ENCODE peak calls at places on chromosomes 2 and 18, in nine cellular contexts. J is breast epithelium; Q is cardiac fibroblast; M is progenitor cell of endocrine pancreas; V is activated CD8-positive, alpha-beta T cell treated with anti-CD3 and anti-CD28 coated beads for 36 hours; F is bronchial epithelial cell; T is Peyer's patch; S is Calu3; C is left lung. E is an unnamed sample.

GRCh38 chr2:127347734-127348392 is 39.9 kb downstream of the MAP3K2 start:
- DNase-seq in J (no peak), Q (no peak), M (no peak), V (no peak), F (no peak), T (no peak), S (no peak), C (no peak), E (no peak)

GRCh38 chr18:26192233-26192632 is 34.0 kb upstream of the TAF4B start:
- DNase-seq in J (no peak), Q (no peak), M (no peak), V (no peak), F (no peak), T (no peak), S (no peak), C (no peak), E (no peak)

GRCh38 chr18:27763936-27764335 is 413.0 kb downstream of the CDH2 start:
- DNase-seq in J (no peak), Q (no peak), M (no peak), V (no peak), F (peak), T (no peak), S (no peak), C (no peak), E (no peak)

GRCh38 chr2:64779117-64779690 is 125.5 kb upstream of the SERTAD2 start:
- DNase-seq in J (no peak), Q (peak), M (no peak), V (no peak), F (peak), T (no peak), S (peak), C (no peak), E (no peak)

GRCh38 chr2:232387451-232388171 is 9.1 kb downstream of the ALPP start:
- DNase-seq in J (no peak), Q (no peak), M (no peak), V (no peak), F (no peak), T (no peak), S (no peak), C (no peak), E (no peak)

GRCh38 chr2:15645720-15646385 is 54.2 kb downstream of the DDX1 start:
- DNase-seq in J (no peak), Q (no peak), M (no peak), V (no peak), F (no peak), T (no peak), S (no peak), C (no peak), E (no peak)

GRCh38 chr2:128513416-128514283 is 195.0 kb upstream of the HS6ST1 start:
- DNase-seq in J (no peak), Q (no peak), M (no peak), V (no peak), F (no peak), T (peak), S (no peak), C (peak), E (no peak)

GRCh38 chr2:15941970-15942710 is 1.8 kb downstream of the MYCN start:
- DNase-seq in J (no peak), Q (no peak), M (peak), V (peak), F (no peak), T (no peak), S (no peak), C (no peak), E (peak)

GRCh38 chr18:55488473-55488872 is 99.5 kb downstream of the TCF4 start:
- DNase-seq in J (no peak), Q (no peak), M (no peak), V (no peak), F (no peak), T (no peak), S (no peak), C (no peak), E (no peak)

GRCh38 chr2:45014016-45014702 is 4.9 kb upstream of the SIX2 start:
- DNase-seq in J (no peak), Q (peak), M (peak), V (peak), F (peak), T (no peak), S (no peak), C (no peak), E (no peak)

GRCh38 chr2:240296104-240296406 is 139.4 kb upstream of the GPC1 start:
- DNase-seq in J (peak), Q (no peak), M (no peak), V (no peak), F (no peak), T (no peak), S (no peak), C (no peak), E (no peak)

GRCh38 chr2:27701676-27702075 is 38.0 kb downstream of the SLC4A1AP start:
- DNase-seq in J (no peak), Q (peak), M (no peak), V (no peak), F (no peak), T (no peak), S (no peak), C (peak), E (no peak)

GRCh38 chr2:99662761-99663341 is 173.0 kb upstream of the REV1 start:
- DNase-seq in J (no peak), Q (peak), M (no peak), V (no peak), F (peak), T (no peak), S (peak), C (no peak), E (no peak)

GRCh38 chr2:236670235-236670620 is 100.6 kb downstream of the ACKR3 start:
- DNase-seq in J (no peak), Q (no peak), M (no peak), V (no peak), F (no peak), T (no peak), S (no peak), C (no peak), E (no peak)

GRCh38 chr2:180040146-180040925 is 33.2 kb upstream of the CWC22 start:
- DNase-seq in J (no peak), Q (peak), M (no peak), V (no peak), F (peak), T (no peak), S (no peak), C (no peak), E (no peak)

GRCh38 chr2:74528600-74529356 is 728 bp downstream of the AUP1 start:
- DNase-seq in J (no peak), Q (no peak), M (no peak), V (peak), F (no peak), T (peak), S (no peak), C (no peak), E (no peak)

GRCh38 chr18:67232406-67232805 is 284.1 kb downstream of the DSEL start:
- DNase-seq in J (no peak), Q (peak), M (no peak), V (no peak), F (peak), T (no peak), S (no peak), C (no peak), E (no peak)

GRCh38 chr18:63962137-63962536 is 7.7 kb upstream of the SERPINB8 start:
- DNase-seq in J (no peak), Q (no peak), M (no peak), V (no peak), F (peak), T (no peak), S (no peak), C (no peak), E (no peak)

GRCh38 chr2:128695646-128696240 is 377.1 kb upstream of the HS6ST1 start:
- DNase-seq in J (no peak), Q (no peak), M (no peak), V (no peak), F (no peak), T (no peak), S (no peak), C (no peak), E (no peak)

GRCh38 chr18:76458522-76459311 is 36.3 kb downstream of the ZNF516 start:
- DNase-seq in J (no peak), Q (no peak), M (no peak), V (no peak), F (no peak), T (no peak), S (no peak), C (no peak), E (peak)

GRCh38 chr2:196252408-196253114 is 81.2 kb upstream of the STK17B start:
- DNase-seq in J (no peak), Q (no peak), M (no peak), V (no peak), F (peak), T (no peak), S (no peak), C (no peak), E (no peak)

GRCh38 chr2:239195318-239195871 is 205.4 kb downstream of the HDAC4 start:
- DNase-seq in J (no peak), Q (no peak), M (peak), V (no peak), F (no peak), T (no peak), S (no peak), C (no peak), E (peak)

GRCh38 chr2:119549236-119549635 is 5.0 kb downstream of the CFAP221 start:
- DNase-seq in J (no peak), Q (peak), M (no peak), V (no peak), F (peak), T (no peak), S (peak), C (no peak), E (no peak)

GRCh38 chr2:72946466-72946865 is 29.1 kb downstream of the EMX1 start:
- DNase-seq in J (no peak), Q (no peak), M (no peak), V (no peak), F (no peak), T (no peak), S (no peak), C (no peak), E (no peak)

GRCh38 chr2:216279011-216279410 is 93.3 kb downstream of the MARCHF4 start:
- DNase-seq in J (no peak), Q (peak), M (no peak), V (no peak), F (no peak), T (no peak), S (no peak), C (no peak), E (no peak)

GRCh38 chr2:239990966-239991365 is 34.2 kb downstream of the NDUFA10 start:
- DNase-seq in J (no peak), Q (no peak), M (no peak), V (no peak), F (no peak), T (no peak), S (no peak), C (no peak), E (no peak)

GRCh38 chr2:72147303-72147970 is at the start of gene CYP26B1:
- DNase-seq in J (peak), Q (no peak), M (no peak), V (no peak), F (no peak), T (peak), S (no peak), C (peak), E (peak)

GRCh38 chr2:11566383-11566782 is 32.5 kb downstream of the GREB1 start:
- DNase-seq in J (no peak), Q (no peak), M (no peak), V (no peak), F (no peak), T (no peak), S (no peak), C (peak), E (no peak)

GRCh38 chr2:43132523-43133301 is 93.7 kb downstream of the ZFP36L2 start:
- DNase-seq in J (no peak), Q (no peak), M (no peak), V (peak), F (no peak), T (peak), S (no peak), C (peak), E (no peak)

GRCh38 chr2:28702415-28702859 is 49.2 kb upstream of the PPP1CB start:
- DNase-seq in J (no peak), Q (no peak), M (no peak), V (no peak), F (no peak), T (no peak), S (no peak), C (no peak), E (no peak)

GRCh38 chr18:67265464-67266245 is 250.9 kb downstream of the DSEL start:
- DNase-seq in J (no peak), Q (peak), M (no peak), V (no peak), F (peak), T (no peak), S (peak), C (no peak), E (no peak)

GRCh38 chr2:163794635-163795034 is 58.8 kb upstream of the FIGN start:
- DNase-seq in J (no peak), Q (peak), M (no peak), V (no peak), F (peak), T (no peak), S (peak), C (no peak), E (no peak)

GRCh38 chr2:179455824-179456223 is 191.2 kb upstream of the SESTD1 start:
- DNase-seq in J (no peak), Q (no peak), M (no peak), V (no peak), F (peak), T (no peak), S (no peak), C (no peak), E (no peak)

GRCh38 chr18:63192171-63192884 is 127.2 kb downstream of the BCL2 start:
- DNase-seq in J (no peak), Q (no peak), M (no peak), V (no peak), F (no peak), T (no peak), S (no peak), C (no peak), E (no peak)

GRCh38 chr2:2805263-2805662 is 474.2 kb upstream of the MYT1L start:
- DNase-seq in J (no peak), Q (no peak), M (no peak), V (no peak), F (no peak), T (no peak), S (no peak), C (no peak), E (no peak)
- TF ChIP-seq CTCF in J (no peak), Q (no peak), M (no peak), V (no peak), F (no peak), T (no peak), S (no peak), C (no peak), E (no peak)

GRCh38 chr2:112216158-112216557 is 38.7 kb downstream of the ZC3H8 start:
- DNase-seq in J (no peak), Q (peak), M (no peak), V (no peak), F (peak), T (no peak), S (no peak), C (no peak), E (no peak)
- TF ChIP-seq CTCF in J (no peak), Q (peak), M (no peak), V (no peak), F (peak), T (no peak), S (no peak), C (no peak), E (no peak)

GRCh38 chr18:57595347-57595746 is 8.8 kb upstream of the FECH start:
- DNase-seq in J (no peak), Q (no peak), M (no peak), V (no peak), F (no peak), T (no peak), S (no peak), C (no peak), E (no peak)
- TF ChIP-seq CTCF in J (no peak), Q (no peak), M (no peak), V (no peak), F (no peak), T (no peak), S (no peak), C (no peak), E (no peak)

GRCh38 chr2:24083567-24084385 is 858 bp downstream of the TP53I3 start:
- DNase-seq in J (no peak), Q (peak), M (no peak), V (peak), F (peak), T (peak), S (peak), C (peak), E (no peak)
- TF ChIP-seq CTCF in J (no peak), Q (no peak), M (no peak), V (no peak), F (no peak), T (no peak), S (no peak), C (no peak), E (no peak)